ENCODE peak calls at places on chromosomes 11 and 22, in five cellular contexts. Y, T, S, N and A are unnamed samples.

GRCh38 chr11:80595011-80595410 is 1154.2 kb upstream of the TENM4 start:
- DNase-seq in S (no peak), Y (no peak), T (no peak), N (peak), A (peak)

GRCh38 chr11:133829566-133829965 is 15.7 kb downstream of the SPATA19 start:
- DNase-seq in T (no peak), S (peak), Y (no peak), N (no peak), A (no peak)

GRCh38 chr22:46368422-46368821 is 32.9 kb downstream of the TRMU start:
- DNase-seq in T (no peak), S (no peak), N (no peak), Y (no peak), A (no peak)

GRCh38 chr11:24078056-24078455 is 418.8 kb upstream of the LUZP2 start:
- DNase-seq in Y (no peak), N (peak), S (no peak), T (no peak), A (no peak)

GRCh38 chr11:120877746-120878365 is 146.0 kb upstream of the TBCEL start:
- DNase-seq in Y (no peak), S (no peak), T (no peak), N (no peak), A (peak)

GRCh38 chr22:44916281-44917231 is 93.2 kb downstream of the PHF21B start:
- DNase-seq in Y (no peak), N (no peak), T (no peak), S (no peak), A (no peak)

GRCh38 chr11:113618360-113618759 is 87.7 kb downstream of the TMPRSS5 start:
- DNase-seq in N (no peak), Y (no peak), T (no peak), S (no peak), A (no peak)

GRCh38 chr22:41781508-41781906 is 19.0 kb upstream of the CCDC134 start:
- DNase-seq in Y (no peak), T (no peak), S (no peak), N (no peak), A (no peak)

GRCh38 chr11:100851129-100851528 is 164.0 kb downstream of the ARHGAP42 start:
- DNase-seq in S (no peak), N (no peak), Y (no peak), T (no peak), A (peak)

GRCh38 chr11:106399075-106399500 is 321.6 kb downstream of the AASDHPPT start:
- DNase-seq in N (peak), Y (no peak), S (no peak), T (no peak), A (peak)

GRCh38 chr11:113603277-113604059 is 102.6 kb downstream of the TMPRSS5 start:
- DNase-seq in Y (no peak), S (no peak), N (no peak), T (no peak), A (no peak)

GRCh38 chr11:69398529-69399492 is 82.7 kb upstream of the LINC01488 start:
- DNase-seq in N (peak), T (no peak), Y (no peak), S (no peak), A (no peak)

GRCh38 chr11:12187399-12187798 is 77.0 kb downstream of the MICAL2 start:
- DNase-seq in N (peak), T (no peak), S (no peak), Y (no peak), A (no peak)

GRCh38 chr11:1882265-1883238 is 9.1 kb downstream of the PRR33 start:
- DNase-seq in N (peak), S (peak), T (peak), Y (peak), A (peak)

GRCh38 chr11:33674035-33674814 is 26.4 kb downstream of the C11orf91 start:
- DNase-seq in T (no peak), N (no peak), Y (no peak), S (no peak), A (no peak)

GRCh38 chr11:94800394-94800793 is 32.2 kb downstream of the AMOTL1 start:
- DNase-seq in T (no peak), Y (no peak), S (no peak), N (no peak), A (no peak)

GRCh38 chr11:93652161-93652597 is 9.3 kb upstream of the CEP295 start:
- DNase-seq in N (peak), T (no peak), S (peak), Y (peak), A (peak)

GRCh38 chr11:96037267-96037990 is 113.5 kb upstream of the MTMR2 start:
- DNase-seq in S (no peak), T (no peak), Y (no peak), N (peak), A (peak)

GRCh38 chr22:26590525-26590858 is 560 bp upstream of the TPST2 start:
- DNase-seq in N (no peak), S (no peak), Y (no peak), T (no peak), A (no peak)

GRCh38 chr11:47149781-47150180 is 26.9 kb downstream of the ARFGAP2 start:
- DNase-seq in N (no peak), Y (no peak), S (no peak), T (no peak), A (no peak)

GRCh38 chr22:45006101-45006872 is 3.5 kb downstream of the PHF21B start:
- DNase-seq in T (no peak), Y (peak), S (no peak), N (no peak), A (peak)

GRCh38 chr11:119783466-119784400 is 54.7 kb upstream of the NECTIN1 start:
- DNase-seq in Y (no peak), T (no peak), N (no peak), S (no peak), A (peak)

GRCh38 chr11:70399681-70400112 is 1.4 kb downstream of the CTTN start:
- DNase-seq in N (peak), Y (no peak), S (peak), T (peak), A (peak)

GRCh38 chr11:123216249-123216648 is 21.2 kb upstream of the CLMP start:
- DNase-seq in N (no peak), Y (no peak), S (no peak), T (peak), A (peak)

GRCh38 chr22:43642319-43642718 is 169.8 kb downstream of the EFCAB6 start:
- DNase-seq in Y (no peak), N (no peak), T (no peak), S (no peak), A (no peak)

GRCh38 chr11:115297330-115297729 is 206.9 kb downstream of the CADM1 start:
- DNase-seq in T (no peak), N (no peak), Y (no peak), S (no peak), A (peak)
- H2BK12ac ChIP-seq in T (no peak), N (no peak), Y (no peak), S (no peak), A (no peak)

DNA sequence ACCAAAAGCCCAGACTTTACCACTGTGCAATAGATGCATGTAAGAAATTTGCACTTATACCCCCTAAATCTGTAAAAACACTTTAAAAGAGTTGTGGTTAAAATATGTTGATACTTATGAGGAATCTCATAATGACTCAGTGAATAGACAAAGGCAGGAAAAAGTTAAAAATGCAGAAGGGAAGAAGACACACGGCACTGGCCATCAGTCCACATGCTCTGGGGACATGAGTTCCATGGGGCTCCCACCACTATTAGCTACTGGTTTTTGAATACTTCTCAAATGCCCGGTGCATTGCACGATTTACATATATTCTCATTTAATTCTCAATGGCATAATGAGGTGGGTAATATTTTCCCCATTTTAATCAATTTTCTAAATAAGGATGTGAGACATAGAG is 59.3 kb upstream of the BLID start:
- DNase-seq in T (no peak), Y (no peak), S (no peak), N (no peak), A (no peak)
- H3K14ac ChIP-seq in T (no peak), Y (no peak), S (no peak), N (no peak), A (no peak)

GRCh38 chr11:64538501-64538951 is 52.5 kb upstream of the SLC22A12 start:
- DNase-seq in Y (no peak), N (no peak), T (no peak), S (no peak), A (peak)

GRCh38 chr11:64541131-64541530 is 49.9 kb upstream of the SLC22A12 start:
- DNase-seq in T (no peak), S (no peak), N (no peak), Y (no peak), A (no peak)

GRCh38 chr11:64539239-64539638 is 51.8 kb upstream of the SLC22A12 start:
- DNase-seq in S (no peak), N (no peak), T (no peak), Y (no peak), A (no peak)

GRCh38 chr11:64540426-64540825 is 50.6 kb upstream of the SLC22A12 start:
- DNase-seq in Y (no peak), T (no peak), N (no peak), S (no peak), A (no peak)

DNA sequence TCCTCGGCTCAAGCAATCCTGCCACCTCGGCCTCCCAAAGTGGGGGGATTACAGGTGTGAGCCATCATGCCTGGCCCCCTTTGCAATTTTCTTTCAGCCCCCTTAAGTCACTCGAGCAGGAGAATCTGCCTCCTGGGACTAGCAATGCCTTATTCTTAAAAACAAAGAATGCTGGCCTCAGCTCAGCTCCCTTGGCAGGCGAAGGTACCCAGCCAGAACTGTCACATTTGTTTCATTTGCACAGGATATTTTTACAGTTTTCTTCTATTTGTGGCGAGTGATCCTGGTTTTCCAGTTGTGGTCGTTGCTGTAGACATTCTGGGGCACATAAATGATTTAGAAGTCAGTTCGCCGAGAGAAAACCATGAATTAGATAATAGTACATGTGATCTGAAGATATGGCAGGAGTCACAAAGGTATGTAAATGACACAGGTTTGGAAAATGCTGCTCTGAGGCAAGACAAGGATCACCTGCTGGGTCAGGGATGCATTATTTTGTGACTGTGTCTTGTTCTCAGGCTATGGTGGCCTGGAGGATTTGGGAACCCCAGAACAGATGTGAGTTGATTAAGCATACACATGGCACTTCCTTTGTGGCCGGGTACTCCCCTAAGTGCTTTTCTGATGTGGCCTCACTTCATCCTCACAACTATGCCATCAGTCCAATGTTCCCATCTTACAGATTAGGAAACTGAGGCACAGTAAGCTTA is 51.2 kb upstream of the SLC22A12 start:
- DNase-seq in S (no peak), Y (no peak), N (no peak), T (no peak), A (peak)
- H2BK12ac ChIP-seq in S (no peak), Y (no peak), N (no peak), T (no peak), A (no peak)

GRCh38 chr11:36377759-36378553 is 81.9 kb downstream of the PRR5L start:
- DNase-seq in T (no peak), Y (no peak), S (no peak), N (no peak), A (no peak)
- H3K14ac ChIP-seq in T (no peak), Y (no peak), S (no peak), N (no peak), A (peak)

GRCh38 chr11:130902380-130902779 is 13.9 kb downstream of the SNX19 start:
- DNase-seq in Y (no peak), N (no peak), T (no peak), S (no peak), A (no peak)

GRCh38 chr11:130904380-130904779 is 11.9 kb downstream of the SNX19 start:
- DNase-seq in Y (no peak), S (no peak), N (peak), T (no peak), A (no peak)

GRCh38 chr11:130897262-130898182 is 18.8 kb downstream of the SNX19 start:
- DNase-seq in T (no peak), S (no peak), Y (no peak), N (no peak), A (no peak)

GRCh38 chr11:130894322-130895025 is 21.8 kb downstream of the SNX19 start:
- DNase-seq in T (peak), Y (peak), S (peak), N (peak), A (peak)

GRCh38 chr11:130899106-130899505 is 17.2 kb downstream of the SNX19 start:
- DNase-seq in N (no peak), Y (no peak), S (no peak), T (no peak), A (no peak)
- H2BK12ac ChIP-seq in N (no peak), Y (no peak), S (no peak), T (no peak), A (no peak)

DNA sequence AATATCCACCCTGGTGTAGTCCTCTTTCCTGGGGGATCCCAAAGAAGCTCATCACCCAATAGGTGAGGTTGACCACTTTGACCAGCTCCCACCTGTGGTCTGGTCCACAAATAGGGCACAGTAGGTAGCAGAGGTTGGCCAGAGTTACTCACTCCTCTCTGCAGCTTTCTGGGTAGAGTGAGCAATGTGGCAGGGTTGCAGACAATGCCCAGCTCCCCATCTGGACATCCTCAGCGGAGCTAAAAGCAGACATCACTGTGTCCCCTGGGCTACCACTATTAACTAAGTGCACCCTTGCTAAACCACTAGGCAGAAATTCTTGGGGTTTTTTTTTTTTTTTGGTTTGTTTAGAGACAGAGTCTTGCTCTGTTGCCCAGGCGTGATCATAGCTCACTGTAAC is 48.4 kb upstream of the TP53I11 start:
- DNase-seq in S (no peak), Y (no peak), N (no peak), T (no peak), A (no peak)
- H3K14ac ChIP-seq in S (no peak), Y (no peak), N (no peak), T (no peak), A (no peak)

DNA sequence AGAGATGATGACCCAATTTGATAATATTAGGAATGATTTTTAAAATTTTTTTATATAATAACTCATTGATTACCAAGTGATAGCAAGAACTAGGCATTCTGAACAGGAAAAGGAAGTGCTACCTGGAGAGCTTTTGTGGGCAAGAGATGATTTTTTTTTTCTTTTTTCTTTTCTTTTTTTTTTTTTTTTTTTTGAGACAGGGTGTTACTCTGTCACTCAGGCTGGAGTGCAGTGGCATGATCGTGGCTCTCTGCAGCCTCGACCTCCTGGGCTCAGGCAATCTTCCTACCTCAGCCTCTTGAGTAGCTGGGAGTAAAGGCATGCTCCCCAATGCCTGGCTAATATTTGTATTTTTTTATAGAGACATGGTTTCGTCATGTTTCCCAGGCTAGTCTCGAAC is 40.4 kb downstream of the TNRC6B start:
- DNase-seq in S (no peak), N (no peak), T (no peak), Y (no peak), A (no peak)
- H2BK12ac ChIP-seq in S (no peak), N (no peak), T (no peak), Y (no peak), A (no peak)

GRCh38 chr11:62832346-62833234 is at the start of gene TEX54:
- DNase-seq in N (no peak), S (no peak), T (no peak), Y (no peak), A (no peak)

GRCh38 chr11:62839050-62840015 is at the start of gene WDR74:
- DNase-seq in S (peak), N (peak), Y (peak), T (peak), A (peak)

GRCh38 chr11:62831520-62832345 is at the start of gene STX5:
- DNase-seq in Y (peak), S (peak), N (peak), T (peak), A (peak)

GRCh38 chr11:62830904-62831519 is 839 bp downstream of the STX5 start:
- DNase-seq in Y (no peak), N (no peak), S (no peak), T (peak), A (peak)

DNA sequence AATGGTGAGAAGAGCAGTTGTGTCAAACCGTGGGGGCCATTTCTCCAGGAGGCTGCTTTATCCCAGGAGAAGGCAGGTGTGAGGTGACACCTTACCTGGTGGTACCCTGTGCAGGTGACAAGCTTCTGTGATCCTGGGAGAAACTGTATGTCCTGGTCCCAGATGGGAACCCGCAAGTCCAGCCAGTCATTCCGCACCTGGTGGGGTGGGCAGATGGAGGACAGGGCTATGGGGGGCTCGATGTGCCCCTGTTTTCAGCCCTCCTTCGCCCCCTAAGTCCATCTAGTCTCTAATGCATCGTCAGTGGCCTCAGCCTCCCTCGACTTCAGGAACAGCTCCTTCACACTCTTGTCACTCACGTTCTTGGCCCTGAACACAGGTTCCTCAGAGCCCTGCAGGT is 2.7 kb upstream of the TEX54 start:
- DNase-seq in S (no peak), N (no peak), Y (no peak), T (no peak), A (no peak)
- H3K14ac ChIP-seq in S (no peak), N (no peak), Y (no peak), T (no peak), A (no peak)

GRCh38 chr22:49827307-49827852 is 293 bp downstream of the BRD1 start:
- DNase-seq in T (no peak), Y (no peak), N (peak), S (no peak), A (no peak)
- H2BK12ac ChIP-seq in T (no peak), Y (no peak), N (no peak), S (no peak), A (no peak)

DNA sequence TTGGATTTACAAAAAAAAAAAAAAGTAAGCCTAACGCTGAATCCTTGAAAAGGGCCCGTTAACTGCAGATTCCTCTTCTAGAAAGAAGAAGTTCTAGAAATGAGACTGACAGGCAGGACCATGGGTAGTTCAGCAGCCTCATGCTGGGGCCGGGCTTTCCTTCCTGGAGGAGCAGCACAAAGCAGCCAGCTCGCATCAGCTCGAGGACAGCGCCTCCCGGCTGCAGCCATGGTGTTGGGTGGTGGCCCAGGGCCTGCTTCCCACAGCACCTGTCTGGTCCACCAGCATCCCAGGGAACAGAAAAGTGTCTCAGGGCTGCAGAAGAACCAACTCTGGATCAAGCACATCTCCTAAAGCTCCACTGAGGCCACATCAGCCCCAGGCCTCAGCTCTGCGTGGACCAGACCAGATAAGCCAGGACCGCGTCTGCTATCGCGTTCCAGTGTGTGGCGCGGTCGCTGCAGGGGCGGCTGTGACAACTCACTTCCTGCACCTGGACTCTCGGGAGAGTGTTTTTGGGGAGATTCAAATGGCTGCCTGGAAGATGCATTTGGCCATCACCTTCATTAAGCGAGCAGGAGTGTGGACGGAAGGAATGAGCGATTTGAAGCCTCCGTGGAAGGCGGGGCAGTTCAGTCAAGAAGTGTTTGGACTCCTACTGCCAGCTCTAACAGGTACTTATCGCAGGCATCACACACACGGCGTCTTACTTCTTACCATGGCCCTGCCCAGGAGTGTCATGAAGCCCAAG is 53.5 kb downstream of the MYH9 start:
- DNase-seq in Y (no peak), S (no peak), N (peak), T (peak), A (peak)
- H3K14ac ChIP-seq in Y (no peak), S (no peak), N (no peak), T (no peak), A (peak)